ENCODE peak calls at places on chromosomes 3 and 15, in ten cellular contexts. Q, G, T, M, J, D, I, H, K and E are unnamed samples.

GRCh38 chr15:48963524-48964113 is at the start of gene SHC4:
- DNase-seq in K (peak; percentile 87), M (no peak), Q (peak; percentile 44), J (peak; percentile 84), G (no peak), I (peak; percentile 72), T (peak; percentile 90), H (peak; percentile 82), D (no peak), E (peak; percentile 51)

GRCh38 chr15:29089731-29090616 is 179.6 kb downstream of the NSMCE3 start:
- DNase-seq in I (no peak), H (no peak), K (peak; percentile 41), J (peak; percentile 25), T (peak; percentile 26), G (no peak), Q (no peak), M (no peak), D (no peak), E (no peak)

GRCh38 chr3:158753814-158754213 is 21.6 kb upstream of the RARRES1 start:
- DNase-seq in H (no peak), Q (no peak), J (no peak), T (no peak), M (no peak), D (no peak), K (no peak), I (no peak), G (no peak), E (no peak)

GRCh38 chr3:171458857-171459129 is 1.4 kb downstream of the TNIK start:
- DNase-seq in D (no peak), I (peak; percentile 53), M (no peak), T (no peak), Q (no peak), J (no peak), G (no peak), H (no peak), K (no peak), E (no peak)

GRCh38 chr3:46865034-46865507 is 1.8 kb upstream of the MYL3 start:
- DNase-seq in K (peak; percentile 29), G (no peak), I (no peak), T (no peak), J (no peak), M (no peak), Q (no peak), H (peak; percentile 84), D (no peak), E (no peak)

GRCh38 chr3:122893754-122894668 is 99.1 kb downstream of the SLC49A4 start:
- DNase-seq in G (no peak), I (no peak), H (no peak), J (peak; percentile 85), M (no peak), D (no peak), Q (no peak), T (peak; percentile 31), K (no peak), E (no peak)

GRCh38 chr3:95356764-95357501 is 1294.1 kb downstream of the NSUN3 start:
- DNase-seq in H (peak; percentile 48), M (no peak), G (no peak), J (no peak), T (no peak), D (no peak), Q (no peak), K (no peak), I (no peak), E (no peak)

GRCh38 chr3:16031434-16031833 is 143.0 kb upstream of the GALNT15 start:
- DNase-seq in K (no peak), J (peak; percentile 22), I (no peak), T (no peak), H (no peak), Q (no peak), M (no peak), D (no peak), G (no peak), E (no peak)

GRCh38 chr3:182612332-182612731 is 181.0 kb upstream of the ATP11B start:
- DNase-seq in I (no peak), K (no peak), D (no peak), M (no peak), H (no peak), G (no peak), Q (no peak), J (no peak), T (no peak), E (no peak)

GRCh38 chr3:105619651-105620050 is 249.2 kb downstream of the CBLB start:
- DNase-seq in K (no peak), I (no peak), J (no peak), H (no peak), T (no peak), M (no peak), G (no peak), D (no peak), Q (no peak), E (no peak)

GRCh38 chr3:126033051-126033745 is 50.7 kb downstream of the SLC41A3 start:
- DNase-seq in D (no peak), T (no peak), I (no peak), J (no peak), M (no peak), K (no peak), Q (no peak), G (no peak), H (no peak), E (no peak)

GRCh38 chr3:161800985-161801559 is 304.5 kb downstream of the OTOL1 start:
- DNase-seq in D (no peak), J (no peak), Q (no peak), T (no peak), G (no peak), M (no peak), K (no peak), H (no peak), I (no peak), E (no peak)

GRCh38 chr3:71225285-71225684 is 358.2 kb downstream of the FOXP1 start:
- DNase-seq in M (no peak), T (no peak), H (no peak), G (no peak), I (no peak), K (peak; percentile 55), Q (no peak), J (no peak), D (no peak), E (no peak)

GRCh38 chr3:45017826-45018225 is 8.3 kb upstream of the CLEC3B start:
- DNase-seq in T (no peak), H (no peak), J (no peak), K (no peak), Q (no peak), M (no peak), D (no peak), G (no peak), I (no peak), E (no peak)

GRCh38 chr3:32596926-32597369 is 26.3 kb upstream of the DYNC1LI1 start:
- DNase-seq in D (no peak), M (no peak), H (no peak), I (no peak), K (peak; percentile 27), J (peak; percentile 27), T (no peak), Q (no peak), G (no peak), E (no peak)